ENCODE peak calls at places on chromosomes 13 and 19, in six cellular contexts. One of them, this sample, is unnamed.
A peak's percentile ranks its signal among the peaks of the same experiment; 100 is the strongest.

GRCh38 chr13:82597737-82598136 is 1284.5 kb downstream of the SLITRK1 start:
- DNase-seq in HepG2: no peak
- DNase-seq in endothelial cell of umbilical vein: no peak
- DNase-seq in GM12878: no peak
- DNase-seq in K562: no peak
- DNase-seq in A549: no peak
- DNase-seq in this sample: no peak

GRCh38 chr13:103098535-103098934 is 32.3 kb upstream of the SLC10A2 start:
- DNase-seq in GM12878: no peak
- DNase-seq in A549: no peak
- DNase-seq in HepG2: no peak
- DNase-seq in K562: no peak
- DNase-seq in endothelial cell of umbilical vein: no peak
- DNase-seq in this sample: no peak

GRCh38 chr19:21603431-21604153 is 98.2 kb downstream of the ZNF429 start:
- DNase-seq in GM12878: no peak
- DNase-seq in K562: peak; percentile 54
- DNase-seq in A549: no peak
- DNase-seq in endothelial cell of umbilical vein: no peak
- DNase-seq in HepG2: no peak
- DNase-seq in this sample: no peak

GRCh38 chr13:59494560-59494970 is 669.2 kb downstream of the DIAPH3 start:
- DNase-seq in GM12878: no peak
- DNase-seq in K562: peak; percentile 61
- DNase-seq in endothelial cell of umbilical vein: peak; percentile 93
- DNase-seq in A549: no peak
- DNase-seq in HepG2: no peak
- DNase-seq in this sample: no peak

GRCh38 chr19:55640043-55640576 is 692 bp upstream of the ZNF580 start:
- DNase-seq in A549: no peak
- DNase-seq in K562: peak; percentile 81
- DNase-seq in GM12878: no peak
- DNase-seq in HepG2: no peak
- DNase-seq in endothelial cell of umbilical vein: peak; percentile 80
- DNase-seq in this sample: no peak

GRCh38 chr19:30423481-30423880 is 51.3 kb downstream of the ZNF536 start:
- DNase-seq in HepG2: no peak
- DNase-seq in endothelial cell of umbilical vein: no peak
- DNase-seq in A549: no peak
- DNase-seq in K562: no peak
- DNase-seq in GM12878: no peak
- DNase-seq in this sample: no peak

GRCh38 chr13:109974354-109974753 is 188.0 kb upstream of the IRS2 start:
- DNase-seq in A549: no peak
- DNase-seq in GM12878: no peak
- DNase-seq in HepG2: no peak
- DNase-seq in K562: no peak
- DNase-seq in endothelial cell of umbilical vein: no peak
- DNase-seq in this sample: no peak

GRCh38 chr19:14772995-14773394 is 5.4 kb downstream of the ADGRE2 start:
- DNase-seq in GM12878: no peak
- DNase-seq in HepG2: no peak
- DNase-seq in endothelial cell of umbilical vein: no peak
- DNase-seq in K562: no peak
- DNase-seq in A549: no peak
- DNase-seq in this sample: no peak

GRCh38 chr13:23637813-23638212 is 67.6 kb downstream of the TNFRSF19 start:
- DNase-seq in GM12878: no peak
- DNase-seq in A549: no peak
- DNase-seq in endothelial cell of umbilical vein: no peak
- DNase-seq in HepG2: no peak
- DNase-seq in K562: no peak
- DNase-seq in this sample: no peak

GRCh38 chr13:74135306-74136088 is 1.3 kb upstream of the KLF12 start:
- DNase-seq in A549: peak; percentile 33
- DNase-seq in endothelial cell of umbilical vein: peak; percentile 68
- DNase-seq in K562: peak; percentile 44
- DNase-seq in HepG2: no peak
- DNase-seq in GM12878: peak; percentile 19
- DNase-seq in this sample: peak; percentile 22

GRCh38 chr13:74136089-74136658 is 2.0 kb upstream of the KLF12 start:
- DNase-seq in A549: no peak
- DNase-seq in HepG2: no peak
- DNase-seq in GM12878: no peak
- DNase-seq in endothelial cell of umbilical vein: peak; percentile 62
- DNase-seq in K562: no peak
- DNase-seq in this sample: no peak

GRCh38 chr13:74134226-74134776 is at the start of gene KLF12:
- DNase-seq in GM12878: peak; percentile 69
- DNase-seq in A549: peak; percentile 49
- DNase-seq in K562: peak; percentile 53
- DNase-seq in HepG2: peak; percentile 59
- DNase-seq in endothelial cell of umbilical vein: peak; percentile 88
- DNase-seq in this sample: peak; percentile 48

GRCh38 chr13:74133657-74134201 is 475 bp downstream of the KLF12 start:
- DNase-seq in K562: peak; percentile 3
- DNase-seq in HepG2: peak; percentile 35
- DNase-seq in endothelial cell of umbilical vein: peak; percentile 90
- DNase-seq in A549: peak; percentile 17
- DNase-seq in GM12878: peak; percentile 64
- DNase-seq in this sample: peak; percentile 30

GRCh38 chr13:74134777-74135305 is 637 bp upstream of the KLF12 start:
- DNase-seq in A549: peak; percentile 31
- DNase-seq in HepG2: no peak
- DNase-seq in GM12878: no peak
- DNase-seq in endothelial cell of umbilical vein: no peak
- DNase-seq in K562: no peak
- DNase-seq in this sample: no peak
- TF ChIP-seq MYC in A549: no peak
- TF ChIP-seq MYC in HepG2: no peak
- TF ChIP-seq MYC in GM12878: no peak
- TF ChIP-seq MYC in endothelial cell of umbilical vein: no peak
- TF ChIP-seq MYC in K562: no peak
- TF ChIP-seq MYC in this sample: no peak

GRCh38 chr13:40340368-40341085 is 325.9 kb downstream of the FOXO1 start:
- DNase-seq in HepG2: no peak
- DNase-seq in A549: no peak
- DNase-seq in endothelial cell of umbilical vein: peak; percentile 59
- DNase-seq in K562: no peak
- DNase-seq in GM12878: no peak
- DNase-seq in this sample: no peak
- TF ChIP-seq CTCF in HepG2: no peak
- TF ChIP-seq CTCF in A549: no peak
- TF ChIP-seq CTCF in endothelial cell of umbilical vein: no peak
- TF ChIP-seq CTCF in K562: no peak
- TF ChIP-seq CTCF in GM12878: no peak
- TF ChIP-seq CTCF in this sample: no peak

GRCh38 chr13:49540552-49540951 is 44.8 kb downstream of the PHF11 start:
- DNase-seq in GM12878: peak; percentile 23
- DNase-seq in HepG2: no peak
- DNase-seq in K562: peak; percentile 52
- DNase-seq in endothelial cell of umbilical vein: peak; percentile 81
- DNase-seq in A549: no peak
- DNase-seq in this sample: peak; percentile 68

GRCh38 chr13:49538404-49538803 is 42.7 kb downstream of the PHF11 start:
- DNase-seq in GM12878: no peak
- DNase-seq in endothelial cell of umbilical vein: no peak
- DNase-seq in K562: no peak
- DNase-seq in HepG2: no peak
- DNase-seq in A549: no peak
- DNase-seq in this sample: no peak

GRCh38 chr13:49536144-49536873 is 40.6 kb downstream of the PHF11 start:
- DNase-seq in HepG2: no peak
- DNase-seq in A549: no peak
- DNase-seq in K562: no peak
- DNase-seq in endothelial cell of umbilical vein: no peak
- DNase-seq in GM12878: no peak
- DNase-seq in this sample: no peak

GRCh38 chr13:49539746-49540145 is 44.0 kb downstream of the PHF11 start:
- DNase-seq in endothelial cell of umbilical vein: no peak
- DNase-seq in HepG2: no peak
- DNase-seq in A549: no peak
- DNase-seq in GM12878: no peak
- DNase-seq in K562: no peak
- DNase-seq in this sample: no peak

DNA sequence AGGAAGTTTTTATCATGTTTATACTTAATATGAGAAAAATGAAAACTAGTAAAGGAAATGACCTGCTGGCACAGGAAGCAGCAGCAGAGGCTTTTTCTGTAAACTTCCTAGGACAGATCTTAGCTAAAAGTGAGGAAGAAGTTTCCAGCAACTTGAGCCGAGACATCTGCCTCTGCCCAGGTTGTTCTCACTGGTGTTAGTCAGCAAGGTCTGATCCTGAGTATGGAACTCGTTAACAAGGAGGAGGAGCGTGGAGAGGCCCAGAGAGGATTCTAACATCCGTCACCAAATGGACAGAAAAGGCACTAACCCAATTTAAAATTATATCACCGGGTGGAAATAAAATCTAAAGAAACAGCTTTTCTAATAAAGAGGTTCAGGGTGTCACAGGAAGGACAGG is 43.6 kb downstream of the PHF11 start:
- DNase-seq in K562: no peak
- DNase-seq in A549: no peak
- DNase-seq in endothelial cell of umbilical vein: peak; percentile 46
- DNase-seq in HepG2: no peak
- DNase-seq in GM12878: no peak
- DNase-seq in this sample: no peak
- TF ChIP-seq MYC in K562: no peak
- TF ChIP-seq MYC in A549: no peak
- TF ChIP-seq MYC in endothelial cell of umbilical vein: no peak
- TF ChIP-seq MYC in HepG2: no peak
- TF ChIP-seq MYC in GM12878: no peak
- TF ChIP-seq MYC in this sample: no peak

DNA sequence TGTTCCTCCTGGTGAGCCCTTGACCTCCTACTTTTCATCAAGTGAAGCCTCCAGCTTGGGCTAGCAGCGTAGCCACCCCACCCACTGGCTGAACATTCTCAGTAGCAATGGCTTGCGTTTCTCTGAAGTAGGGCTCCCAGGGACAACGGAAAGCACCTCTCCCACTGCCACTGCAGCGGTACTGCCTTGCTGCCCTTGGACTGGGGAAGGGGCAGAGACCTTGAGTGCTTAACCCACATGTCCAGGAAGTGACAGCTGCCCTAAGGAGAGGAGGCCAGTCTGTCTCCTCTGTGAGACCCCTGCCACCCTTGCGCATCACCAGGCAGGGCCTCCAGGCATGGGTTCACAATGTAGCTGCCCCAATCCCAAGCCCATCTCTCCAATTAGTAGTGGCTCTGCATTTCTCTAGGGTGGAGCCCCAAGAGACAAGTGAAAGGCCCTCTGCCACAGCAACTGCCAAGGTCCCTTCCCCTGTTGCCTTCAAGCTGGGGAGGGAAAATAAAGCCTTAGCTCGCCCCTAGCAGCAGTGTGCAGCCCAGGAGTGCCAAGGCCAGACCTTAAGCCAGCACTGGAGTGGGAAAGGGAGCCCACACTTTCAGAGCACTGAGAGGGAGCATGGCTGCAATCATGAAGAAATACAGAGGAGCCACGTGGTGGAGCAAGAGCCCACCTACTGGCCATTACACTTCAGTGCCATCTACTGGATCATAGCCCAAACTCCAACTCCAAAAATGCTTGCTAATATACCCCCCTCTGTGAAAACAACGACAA is 175.9 kb upstream of the TRPC4 start:
- DNase-seq in K562: peak; percentile 69
- DNase-seq in A549: no peak
- DNase-seq in GM12878: no peak
- DNase-seq in endothelial cell of umbilical vein: peak; percentile 40
- DNase-seq in HepG2: peak; percentile 2
- DNase-seq in this sample: peak; percentile 52
- TF ChIP-seq CTCF in K562: peak; percentile 64
- TF ChIP-seq CTCF in A549: no peak
- TF ChIP-seq CTCF in GM12878: peak; percentile 19
- TF ChIP-seq CTCF in endothelial cell of umbilical vein: peak; percentile 61
- TF ChIP-seq CTCF in HepG2: peak; percentile 24
- TF ChIP-seq CTCF in this sample: peak; percentile 68

GRCh38 chr19:2722541-2723344 is 1.6 kb upstream of the DIRAS1 start:
- DNase-seq in GM12878: no peak
- DNase-seq in endothelial cell of umbilical vein: no peak
- DNase-seq in K562: peak; percentile 74
- DNase-seq in A549: peak; percentile 67
- DNase-seq in HepG2: no peak
- DNase-seq in this sample: peak; percentile 79
- TF ChIP-seq MYC in GM12878: no peak
- TF ChIP-seq MYC in endothelial cell of umbilical vein: no peak
- TF ChIP-seq MYC in K562: no peak
- TF ChIP-seq MYC in A549: no peak
- TF ChIP-seq MYC in HepG2: no peak
- TF ChIP-seq MYC in this sample: no peak